ENCODE peak calls at places on chromosomes 2 and 18, in eight cellular contexts. W is RPMI7951; X is bronchial epithelial cell; Z is psoas muscle; E is left ventricle myocardium superior; N is GM03348; T is NCI-H774; O is naive thymus-derived CD8-positive, alpha-beta T cell. L is an unnamed sample.

GRCh38 chr2:202376460-202377307 is 557 bp downstream of the BMPR2 start:
- DNase-seq in W (peak), X (peak), Z (peak), E (peak), N (peak), T (peak), O (peak), L (peak)

GRCh38 chr2:224523626-224524577 is 61.3 kb downstream of the CUL3 start:
- DNase-seq in W (no peak), X (peak), Z (no peak), E (no peak), N (no peak), T (no peak), O (no peak), L (no peak)

GRCh38 chr2:181025004-181025403 is 44.6 kb downstream of the UBE2E3 start:
- DNase-seq in W (no peak), X (no peak), Z (no peak), E (no peak), N (no peak), T (no peak), O (no peak), L (no peak)

GRCh38 chr2:233938676-233939370 is 21.6 kb downstream of the TRPM8 start:
- DNase-seq in W (no peak), X (no peak), Z (no peak), E (no peak), N (peak), T (no peak), O (no peak), L (no peak)

GRCh38 chr2:169765523-169765922 is 31.9 kb downstream of the KLHL23 start:
- DNase-seq in W (peak), X (peak), Z (no peak), E (no peak), N (no peak), T (no peak), O (no peak), L (no peak)

GRCh38 chr2:180739070-180739469 is 241.3 kb upstream of the UBE2E3 start:
- DNase-seq in W (peak), X (no peak), Z (peak), E (no peak), N (no peak), T (no peak), O (no peak), L (no peak)

GRCh38 chr2:12733846-12734245 is 17.1 kb downstream of the TRIB2 start:
- DNase-seq in W (no peak), X (no peak), Z (peak), E (peak), N (no peak), T (no peak), O (no peak), L (no peak)

GRCh38 chr2:241733391-241734207 is 831 bp upstream of the D2HGDH start:
- DNase-seq in W (no peak), X (peak), Z (no peak), E (no peak), N (no peak), T (no peak), O (no peak), L (no peak)

GRCh38 chr18:68940039-68940438 is 142.2 kb downstream of the CCDC102B start:
- DNase-seq in W (no peak), X (no peak), Z (no peak), E (no peak), N (peak), T (no peak), O (no peak), L (no peak)

GRCh38 chr2:95328386-95329125 is 31.4 kb downstream of the KCNIP3 start:
- DNase-seq in W (no peak), X (no peak), Z (no peak), E (no peak), N (peak), T (no peak), O (no peak), L (peak)

GRCh38 chr2:611519-611918 is 65.7 kb downstream of the TMEM18 start:
- DNase-seq in W (no peak), X (no peak), Z (no peak), E (no peak), N (no peak), T (no peak), O (no peak), L (no peak)